ENCODE peak calls at places on chromosomes 12 and 14, in five cellular contexts. R is fibroblast of lung; A is CD8-positive, alpha-beta memory T cell; T is Panc1; B is body of pancreas. V is an unnamed sample. For H3K9me3, the result is how much of the 10 kb centered on the place peaks cover.

GRCh38 chr12:69457433-69457832 is 12.8 kb upstream of the FRS2 start:
- DNase-seq in R (no peak), A (no peak), T (no peak), B (no peak), V (no peak)

GRCh38 chr14:102187044-102187443 is 47.3 kb downstream of the WDR20 start:
- DNase-seq in R (peak), A (no peak), T (no peak), B (no peak), V (no peak)

GRCh38 chr14:39182770-39183684 is 8.0 kb downstream of the PNN start:
- DNase-seq in R (no peak), A (no peak), T (no peak), B (no peak), V (no peak)

GRCh38 chr12:111753144-111753881 is 13.4 kb upstream of the ALDH2 start:
- DNase-seq in R (peak), A (no peak), T (no peak), B (peak), V (no peak)

GRCh38 chr12:76558684-76559276 is 791 bp downstream of the OSBPL8 start:
- DNase-seq in R (peak), A (peak), T (no peak), B (peak), V (peak)

GRCh38 chr14:61561657-61562276 is 133.5 kb upstream of the HIF1A start:
- DNase-seq in R (peak), A (no peak), T (no peak), B (peak), V (no peak)

GRCh38 chr12:92360543-92360942 is 214.9 kb upstream of the BTG1 start:
- DNase-seq in R (no peak), A (no peak), T (no peak), B (no peak), V (no peak)

GRCh38 chr12:106074706-106075392 is 63.9 kb downstream of the NUAK1 start:
- DNase-seq in R (peak), A (no peak), T (no peak), B (no peak), V (no peak)

GRCh38 chr14:32397871-32398640 is 69.0 kb downstream of the AKAP6 start:
- DNase-seq in R (peak), A (no peak), T (no peak), B (no peak), V (no peak)

GRCh38 chr12:6334940-6335450 is 6.9 kb downstream of the TNFRSF1A start:
- DNase-seq in R (no peak), A (no peak), T (no peak), B (peak), V (no peak)

GRCh38 chr12:106386836-106387555 is 29.4 kb downstream of the POLR3B start:
- DNase-seq in R (no peak), A (no peak), T (no peak), B (no peak), V (no peak)

GRCh38 chr12:24380122-24380521 is 430.7 kb upstream of the SOX5 start:
- DNase-seq in R (peak), A (no peak), T (no peak), B (no peak), V (no peak)

GRCh38 chr14:69268223-69268622 is 8.3 kb downstream of the GALNT16 start:
- DNase-seq in R (peak), A (no peak), T (no peak), B (no peak), V (no peak)

GRCh38 chr12:119679081-119679480 is 11.1 kb downstream of the PRKAB1 start:
- DNase-seq in R (no peak), A (no peak), T (no peak), B (no peak), V (no peak)

GRCh38 chr12:89358805-89359204 is 6.5 kb upstream of the DUSP6 start:
- DNase-seq in R (no peak), A (no peak), T (no peak), B (no peak), V (no peak)

GRCh38 chr12:108273217-108273616 is 65.9 kb downstream of the CMKLR1 start:
- DNase-seq in R (no peak), A (no peak), T (no peak), B (no peak), V (no peak)

GRCh38 chr12:93563807-93564538 is 8.5 kb upstream of the SOCS2 start:
- DNase-seq in R (peak), A (no peak), T (peak), B (peak), V (no peak)

DNA sequence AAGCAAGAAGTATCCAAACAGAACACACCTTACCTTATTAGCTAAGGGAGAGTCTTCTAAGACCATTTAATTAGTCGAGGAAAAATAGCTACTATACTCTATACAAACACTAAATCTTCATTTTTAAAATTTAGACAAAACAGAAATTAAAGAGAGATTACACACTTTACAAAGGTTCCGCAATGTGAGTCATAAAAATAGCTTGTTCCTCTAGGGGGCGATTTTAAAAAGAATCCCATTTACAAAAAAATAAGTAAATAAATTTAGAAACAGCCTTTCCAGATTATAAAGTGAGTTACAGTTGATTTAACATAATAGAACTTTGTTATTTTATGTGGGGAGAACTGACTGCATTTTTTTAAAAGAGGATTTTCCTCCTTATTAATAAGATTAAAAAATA is 201.6 kb downstream of the PAX9 start:
- DNase-seq in R (no peak), A (no peak), T (no peak), B (no peak), V (no peak)
- H3K9me3 ChIP-seq in R (under half), A (under half), T (under half), B (under half), V (under half)

DNA sequence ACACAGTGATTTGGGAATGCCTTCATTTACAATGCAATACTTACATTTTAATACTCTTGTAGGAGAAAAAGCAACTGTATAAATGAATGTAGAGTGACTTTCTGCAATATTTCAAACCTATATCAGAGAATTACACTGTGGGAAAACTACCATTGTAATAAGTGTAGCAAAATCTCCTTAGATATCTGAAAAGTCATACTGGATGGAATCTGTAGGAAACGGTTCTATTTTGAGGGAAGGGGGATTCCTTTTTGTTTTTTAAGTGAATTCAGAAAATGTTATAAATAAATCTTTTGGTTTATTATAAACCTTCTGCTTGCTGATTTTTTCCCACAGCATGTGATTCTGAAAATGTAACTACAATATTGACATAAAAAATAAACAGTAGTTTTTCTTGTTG is 23.0 kb downstream of the ZNF891 start:
- DNase-seq in R (no peak), A (no peak), T (no peak), B (no peak), V (no peak)
- H3K9me3 ChIP-seq in R (under half), A (half or more), T (half or more), B (half or more), V (half or more)

GRCh38 chr14:37834275-37834674 is 238.8 kb downstream of the TTC6 start:
- DNase-seq in R (no peak), A (no peak), T (no peak), B (no peak), V (no peak)
- H3K9me3 ChIP-seq in R (under half), A (under half), T (under half), B (under half), V (under half)

DNA sequence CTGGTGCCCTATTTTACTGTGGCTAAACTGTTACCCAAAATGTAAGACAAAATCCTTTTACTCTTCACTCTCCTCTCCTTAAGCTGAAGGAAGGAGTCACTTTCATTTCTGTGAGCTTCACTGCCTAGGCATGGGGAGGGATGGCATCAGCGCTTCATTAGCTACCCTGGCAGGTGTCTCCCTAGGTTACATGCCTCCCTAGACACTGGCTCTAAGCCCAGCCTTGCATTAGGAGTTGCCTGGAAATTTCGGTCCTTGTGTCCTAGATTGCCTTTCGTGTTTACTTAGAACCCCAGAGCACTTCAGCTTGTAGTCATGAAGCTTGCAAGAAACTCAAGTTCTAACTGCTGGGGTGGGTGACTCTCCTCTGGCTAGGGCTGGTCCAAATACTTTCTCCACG is 520.5 kb upstream of the STXBP6 start:
- DNase-seq in R (no peak), A (no peak), T (no peak), B (no peak), V (no peak)
- H3K9me3 ChIP-seq in R (under half), A (under half), T (under half), B (under half), V (under half)

GRCh38 chr12:133037207-133038005 is at the start of gene ZNF84:
- DNase-seq in R (peak), A (peak), T (peak), B (peak), V (peak)
- H3K9me3 ChIP-seq in R (under half), A (under half), T (under half), B (under half), V (under half)